ENCODE peak calls at places on chromosome 11, in ten cellular contexts. W is psoas muscle; Q is PC-3; F is spleen; D is heart right ventricle; X is mammary epithelial cell; K is uterus; U is PC-9; J is CD8-positive, alpha-beta T cell; M is CD4-positive, CD25-positive, alpha-beta regulatory T cell. V is an unnamed sample. For H3K36me3 and H3K4me1, the result is how much of the 10 kb centered on the place peaks cover.

GRCh38 chr11:126114486-126115252 is 52.0 kb upstream of the CDON start:
- DNase-seq in W (no peak), Q (no peak), F (peak), D (no peak), X (no peak), K (no peak), U (no peak), J (no peak), M (no peak), V (no peak)

GRCh38 chr11:47393163-47394049 is 15.0 kb upstream of the SLC39A13 start:
- DNase-seq in W (peak), Q (no peak), F (peak), D (no peak), X (no peak), K (no peak), U (no peak), J (no peak), M (no peak), V (no peak)

GRCh38 chr11:601573-602245 is 14.0 kb downstream of the IRF7 start:
- DNase-seq in W (no peak), Q (no peak), F (no peak), D (no peak), X (no peak), K (no peak), U (no peak), J (no peak), M (no peak), V (no peak)

GRCh38 chr11:22666320-22666699 is at the start of gene GAS2:
- DNase-seq in W (no peak), Q (no peak), F (no peak), D (peak), X (no peak), K (no peak), U (no peak), J (no peak), M (no peak), V (no peak)

GRCh38 chr11:41245184-41245583 is 214.3 kb downstream of the LRRC4C start:
- DNase-seq in W (no peak), Q (no peak), F (peak), D (no peak), X (no peak), K (peak), U (no peak), J (no peak), M (no peak), V (peak)

GRCh38 chr11:64342869-64343739 is 3.1 kb downstream of the CCDC88B start:
- DNase-seq in W (no peak), Q (no peak), F (peak), D (no peak), X (no peak), K (no peak), U (no peak), J (no peak), M (no peak), V (no peak)

GRCh38 chr11:104526006-104526405 is 362.1 kb upstream of the PDGFD start:
- DNase-seq in W (no peak), Q (no peak), F (no peak), D (no peak), X (no peak), K (no peak), U (no peak), J (no peak), M (no peak), V (no peak)

GRCh38 chr11:100849914-100850235 is 162.8 kb downstream of the ARHGAP42 start:
- DNase-seq in W (no peak), Q (no peak), F (no peak), D (no peak), X (no peak), K (no peak), U (no peak), J (no peak), M (no peak), V (no peak)

GRCh38 chr11:1696608-1697570 is at the start of gene KRTAP5-6:
- DNase-seq in W (no peak), Q (no peak), F (peak), D (no peak), X (no peak), K (no peak), U (no peak), J (no peak), M (no peak), V (no peak)

GRCh38 chr11:39304586-39304985 is 2154.9 kb downstream of the LRRC4C start:
- DNase-seq in W (no peak), Q (peak), F (no peak), D (no peak), X (no peak), K (no peak), U (no peak), J (no peak), M (no peak), V (no peak)

GRCh38 chr11:20163778-20164133 is 3.5 kb upstream of the DBX1 start:
- DNase-seq in W (no peak), Q (no peak), F (no peak), D (no peak), X (no peak), K (no peak), U (no peak), J (no peak), M (no peak), V (no peak)

GRCh38 chr11:20161923-20162322 is 1.6 kb upstream of the DBX1 start:
- DNase-seq in W (no peak), Q (no peak), F (no peak), D (no peak), X (no peak), K (no peak), U (no peak), J (no peak), M (no peak), V (no peak)

GRCh38 chr11:20162824-20163777 is 2.8 kb upstream of the DBX1 start:
- DNase-seq in W (no peak), Q (no peak), F (no peak), D (no peak), X (peak), K (no peak), U (no peak), J (no peak), M (no peak), V (peak)

GRCh38 chr11:20161230-20161918 is 1.1 kb upstream of the DBX1 start:
- DNase-seq in W (no peak), Q (no peak), F (no peak), D (no peak), X (no peak), K (no peak), U (no peak), J (no peak), M (no peak), V (no peak)

DNA sequence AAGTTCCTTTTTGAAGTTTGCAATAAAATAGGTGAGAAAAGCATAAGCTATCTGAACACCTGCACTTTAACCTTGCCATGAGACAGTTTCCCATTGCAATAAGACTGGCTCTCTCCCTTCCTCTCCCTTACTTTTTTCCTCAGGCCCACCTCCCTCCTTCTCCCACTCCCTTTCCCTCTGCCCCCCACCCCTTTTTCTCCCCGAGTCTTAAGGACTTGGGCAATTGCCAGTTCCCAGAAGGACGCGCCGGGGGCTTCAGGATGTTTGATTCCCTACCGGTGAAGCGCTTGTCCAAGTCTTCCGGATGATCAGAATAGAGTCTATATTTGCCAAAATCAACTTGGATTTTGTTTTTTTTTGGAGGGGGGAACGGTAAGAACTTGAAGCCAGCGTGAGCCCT is 2.1 kb upstream of the DBX1 start:
- DNase-seq in W (no peak), Q (no peak), F (no peak), D (no peak), X (no peak), K (no peak), U (no peak), J (no peak), M (no peak), V (no peak)
- H3K4me3 ChIP-seq in W (no peak), Q (no peak), F (no peak), D (no peak), X (no peak), K (no peak), U (no peak), J (no peak), M (no peak), V (no peak)

DNA sequence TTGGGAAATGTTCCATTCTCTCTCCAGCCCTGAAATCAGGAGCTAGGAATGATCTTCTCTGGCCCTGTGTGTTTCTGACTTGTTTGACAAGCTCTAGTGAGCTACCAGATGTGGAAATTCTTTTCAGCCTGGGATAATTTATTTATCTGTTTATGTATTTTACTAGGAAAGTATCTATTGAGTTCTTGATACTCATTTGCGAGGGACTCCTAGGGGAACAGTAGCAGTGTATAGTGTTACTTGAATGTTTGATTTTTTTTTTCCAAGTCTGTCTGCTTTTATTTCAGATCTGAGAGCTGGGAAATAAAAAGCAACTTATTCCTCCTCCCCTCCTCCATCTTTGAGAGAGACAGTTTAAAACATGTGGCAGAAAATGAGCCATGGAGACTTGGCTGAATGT is 92.5 kb downstream of the ALX4 start:
- DNase-seq in W (no peak), Q (no peak), F (no peak), D (no peak), X (no peak), K (no peak), U (no peak), J (no peak), M (no peak), V (no peak)
- H3K36me3 ChIP-seq in W (under half), Q (under half), F (under half), D (under half), X (under half), K (under half), U (under half), J (under half), M (under half), V (under half)

GRCh38 chr11:45995342-45995734 is 72.9 kb downstream of the LARGE2 start:
- DNase-seq in W (no peak), Q (no peak), F (no peak), D (no peak), X (no peak), K (no peak), U (no peak), J (no peak), M (no peak), V (no peak)

GRCh38 chr11:45993438-45994064 is 71.1 kb downstream of the LARGE2 start:
- DNase-seq in W (peak), Q (no peak), F (no peak), D (peak), X (no peak), K (peak), U (no peak), J (no peak), M (no peak), V (no peak)

GRCh38 chr11:45994421-45995341 is 72.2 kb downstream of the LARGE2 start:
- DNase-seq in W (no peak), Q (no peak), F (no peak), D (no peak), X (no peak), K (peak), U (no peak), J (no peak), M (no peak), V (no peak)

GRCh38 chr11:46001427-46002049 is 79.1 kb downstream of the LARGE2 start:
- DNase-seq in W (no peak), Q (no peak), F (no peak), D (no peak), X (no peak), K (no peak), U (no peak), J (no peak), M (no peak), V (no peak)

GRCh38 chr11:45997599-45997998 is 75.1 kb downstream of the LARGE2 start:
- DNase-seq in W (no peak), Q (peak), F (no peak), D (no peak), X (peak), K (no peak), U (no peak), J (no peak), M (no peak), V (no peak)
- H3K4me1 ChIP-seq in W (under half), Q (under half), F (under half), D (under half), X (under half), K (under half), U (under half), J (under half), M (under half), V (under half)

GRCh38 chr11:14288189-14288935 is 70.6 kb downstream of the RRAS2 start:
- DNase-seq in W (no peak), Q (peak), F (no peak), D (no peak), X (no peak), K (no peak), U (no peak), J (no peak), M (no peak), V (no peak)
- H3K4me3 ChIP-seq in W (no peak), Q (peak), F (no peak), D (no peak), X (no peak), K (no peak), U (no peak), J (no peak), M (no peak), V (no peak)

GRCh38 chr11:60937144-60937527 is 12.9 kb downstream of the TMEM132A start:
- DNase-seq in W (no peak), Q (no peak), F (peak), D (peak), X (no peak), K (no peak), U (no peak), J (no peak), M (no peak), V (no peak)
- H3K36me3 ChIP-seq in W (under half), Q (under half), F (under half), D (under half), X (under half), K (under half), U (under half), J (under half), M (under half), V (under half)

GRCh38 chr11:123580137-123580536 is 74.3 kb downstream of the SCN3B start:
- DNase-seq in W (no peak), Q (no peak), F (no peak), D (no peak), X (no peak), K (no peak), U (no peak), J (no peak), M (no peak), V (no peak)
- H3K4me1 ChIP-seq in W (under half), Q (under half), F (under half), D (under half), X (under half), K (under half), U (under half), J (under half), M (under half), V (under half)

GRCh38 chr11:37560346-37560745 is 962.3 kb upstream of the RAG2 start:
- DNase-seq in W (no peak), Q (peak), F (no peak), D (no peak), X (peak), K (no peak), U (peak), J (no peak), M (no peak), V (no peak)
- H3K4me3 ChIP-seq in W (no peak), Q (no peak), F (no peak), D (no peak), X (no peak), K (no peak), U (no peak), J (no peak), M (no peak), V (no peak)